ENCODE peak calls at places on chromosomes 3 and 15, in four cellular contexts. One of them, this sample, is unnamed.

GRCh38 chr15:99401971-99402732 is 150.9 kb downstream of the LRRC28 start:
- DNase-seq in CD8-positive, alpha-beta T cell: no peak
- DNase-seq in CD4-positive, alpha-beta memory T cell: no peak
- DNase-seq in effector memory CD4-positive, alpha-beta T cell: no peak
- DNase-seq in this sample: no peak

GRCh38 chr3:180184806-180185205 is 148.1 kb upstream of the PEX5L start:
- DNase-seq in CD4-positive, alpha-beta memory T cell: no peak
- DNase-seq in CD8-positive, alpha-beta T cell: no peak
- DNase-seq in effector memory CD4-positive, alpha-beta T cell: no peak
- DNase-seq in this sample: no peak

GRCh38 chr3:30847589-30847988 is 46.9 kb downstream of the GADL1 start:
- DNase-seq in CD8-positive, alpha-beta T cell: no peak
- DNase-seq in effector memory CD4-positive, alpha-beta T cell: no peak
- DNase-seq in CD4-positive, alpha-beta memory T cell: no peak
- DNase-seq in this sample: no peak

GRCh38 chr15:57153140-57153539 is 223.2 kb upstream of the CGNL1 start:
- DNase-seq in CD4-positive, alpha-beta memory T cell: no peak
- DNase-seq in effector memory CD4-positive, alpha-beta T cell: no peak
- DNase-seq in CD8-positive, alpha-beta T cell: no peak
- DNase-seq in this sample: no peak

GRCh38 chr3:82376883-82377282 is 615.4 kb upstream of the GBE1 start:
- DNase-seq in CD4-positive, alpha-beta memory T cell: no peak
- DNase-seq in CD8-positive, alpha-beta T cell: no peak
- DNase-seq in effector memory CD4-positive, alpha-beta T cell: no peak
- DNase-seq in this sample: no peak

GRCh38 chr3:52301042-52301441 is 13.4 kb downstream of the GLYCTK start:
- DNase-seq in effector memory CD4-positive, alpha-beta T cell: no peak
- DNase-seq in CD4-positive, alpha-beta memory T cell: no peak
- DNase-seq in CD8-positive, alpha-beta T cell: no peak
- DNase-seq in this sample: peak; percentile 56

GRCh38 chr3:39809181-39809994 is at the start of gene MYRIP:
- DNase-seq in CD4-positive, alpha-beta memory T cell: no peak
- DNase-seq in CD8-positive, alpha-beta T cell: no peak
- DNase-seq in effector memory CD4-positive, alpha-beta T cell: no peak
- DNase-seq in this sample: peak; percentile 49

GRCh38 chr3:122324871-122325323 is at the start of gene CSTA:
- DNase-seq in CD8-positive, alpha-beta T cell: no peak
- DNase-seq in CD4-positive, alpha-beta memory T cell: no peak
- DNase-seq in effector memory CD4-positive, alpha-beta T cell: no peak
- DNase-seq in this sample: no peak

GRCh38 chr15:54687628-54688027 is 509.1 kb downstream of the RSL24D1 start:
- DNase-seq in effector memory CD4-positive, alpha-beta T cell: no peak
- DNase-seq in CD8-positive, alpha-beta T cell: no peak
- DNase-seq in CD4-positive, alpha-beta memory T cell: no peak
- DNase-seq in this sample: no peak

GRCh38 chr15:66387176-66388056 is 704 bp downstream of the MAP2K1 start:
- DNase-seq in effector memory CD4-positive, alpha-beta T cell: peak; percentile 52
- DNase-seq in CD4-positive, alpha-beta memory T cell: peak; percentile 83
- DNase-seq in CD8-positive, alpha-beta T cell: peak; percentile 73
- DNase-seq in this sample: peak; percentile 92

GRCh38 chr15:62824111-62824737 is 218.3 kb upstream of the TPM1 start:
- DNase-seq in CD8-positive, alpha-beta T cell: no peak
- DNase-seq in effector memory CD4-positive, alpha-beta T cell: no peak
- DNase-seq in CD4-positive, alpha-beta memory T cell: no peak
- DNase-seq in this sample: no peak

GRCh38 chr15:55008397-55008796 is 188.3 kb downstream of the RSL24D1 start:
- DNase-seq in CD4-positive, alpha-beta memory T cell: no peak
- DNase-seq in effector memory CD4-positive, alpha-beta T cell: no peak
- DNase-seq in CD8-positive, alpha-beta T cell: no peak
- DNase-seq in this sample: no peak

GRCh38 chr3:189936210-189936609 is 184.5 kb downstream of the P3H2 start:
- DNase-seq in CD8-positive, alpha-beta T cell: no peak
- DNase-seq in effector memory CD4-positive, alpha-beta T cell: no peak
- DNase-seq in CD4-positive, alpha-beta memory T cell: no peak
- DNase-seq in this sample: no peak

GRCh38 chr3:47315069-47315647 is 32.4 kb downstream of the KLHL18 start:
- DNase-seq in effector memory CD4-positive, alpha-beta T cell: no peak
- DNase-seq in CD4-positive, alpha-beta memory T cell: no peak
- DNase-seq in CD8-positive, alpha-beta T cell: no peak
- DNase-seq in this sample: no peak

GRCh38 chr3:71652786-71653419 is 69.4 kb upstream of the FOXP1 start:
- DNase-seq in effector memory CD4-positive, alpha-beta T cell: no peak
- DNase-seq in CD4-positive, alpha-beta memory T cell: no peak
- DNase-seq in CD8-positive, alpha-beta T cell: no peak
- DNase-seq in this sample: peak; percentile 37

GRCh38 chr3:172622916-172623700 is 87.8 kb downstream of the NCEH1 start:
- DNase-seq in CD4-positive, alpha-beta memory T cell: no peak
- DNase-seq in effector memory CD4-positive, alpha-beta T cell: no peak
- DNase-seq in CD8-positive, alpha-beta T cell: no peak
- DNase-seq in this sample: no peak

GRCh38 chr15:69357773-69358765 is 56.1 kb upstream of the KIF23 start:
- DNase-seq in CD8-positive, alpha-beta T cell: no peak
- DNase-seq in effector memory CD4-positive, alpha-beta T cell: no peak
- DNase-seq in CD4-positive, alpha-beta memory T cell: no peak
- DNase-seq in this sample: no peak

GRCh38 chr3:48432411-48433371 is 2.8 kb upstream of the PLXNB1 start:
- DNase-seq in effector memory CD4-positive, alpha-beta T cell: no peak
- DNase-seq in CD8-positive, alpha-beta T cell: no peak
- DNase-seq in CD4-positive, alpha-beta memory T cell: no peak
- DNase-seq in this sample: no peak
- H3K4me1 ChIP-seq in effector memory CD4-positive, alpha-beta T cell: peaks cover 9% of the 10 kb centered on the region
- H3K4me1 ChIP-seq in CD8-positive, alpha-beta T cell: peaks cover 12% of the 10 kb centered on the region
- H3K4me1 ChIP-seq in CD4-positive, alpha-beta memory T cell: peaks cover 23% of the 10 kb centered on the region
- H3K4me1 ChIP-seq in this sample: peaks cover 13% of the 10 kb centered on the region

GRCh38 chr3:44974406-44974805 is 1.6 kb downstream of the ZDHHC3 start:
- DNase-seq in CD4-positive, alpha-beta memory T cell: no peak
- DNase-seq in effector memory CD4-positive, alpha-beta T cell: no peak
- DNase-seq in CD8-positive, alpha-beta T cell: no peak
- DNase-seq in this sample: no peak
- H3K4me3 ChIP-seq in CD4-positive, alpha-beta memory T cell: peak overlapping the region; percentile 85
- H3K4me3 ChIP-seq in effector memory CD4-positive, alpha-beta T cell: peak overlapping the region; percentile 98
- H3K4me3 ChIP-seq in CD8-positive, alpha-beta T cell: no peak overlapping the region
- H3K4me3 ChIP-seq in this sample: peak overlapping the region; percentile 92

GRCh38 chr3:171175840-171176239 is 149.3 kb upstream of the SLC2A2 start:
- DNase-seq in CD8-positive, alpha-beta T cell: no peak
- DNase-seq in effector memory CD4-positive, alpha-beta T cell: no peak
- DNase-seq in CD4-positive, alpha-beta memory T cell: no peak
- DNase-seq in this sample: no peak
- H3K27ac ChIP-seq in CD8-positive, alpha-beta T cell: no peak overlapping the region
- H3K27ac ChIP-seq in effector memory CD4-positive, alpha-beta T cell: no peak overlapping the region
- H3K27ac ChIP-seq in CD4-positive, alpha-beta memory T cell: no peak overlapping the region
- H3K27ac ChIP-seq in this sample: no peak overlapping the region

GRCh38 chr3:56785499-56785898 is 16.2 kb downstream of the ARHGEF3 start:
- DNase-seq in effector memory CD4-positive, alpha-beta T cell: no peak
- DNase-seq in CD8-positive, alpha-beta T cell: no peak
- DNase-seq in CD4-positive, alpha-beta memory T cell: no peak
- DNase-seq in this sample: no peak
- H3K4me1 ChIP-seq in effector memory CD4-positive, alpha-beta T cell: peaks cover 99% of the 10 kb centered on the region
- H3K4me1 ChIP-seq in CD8-positive, alpha-beta T cell: peaks cover 98% of the 10 kb centered on the region
- H3K4me1 ChIP-seq in CD4-positive, alpha-beta memory T cell: peaks cover 100% of the 10 kb centered on the region
- H3K4me1 ChIP-seq in this sample: peaks cover 29% of the 10 kb centered on the region

GRCh38 chr3:127689266-127689860 is 16.6 kb downstream of the ABTB1 start:
- DNase-seq in effector memory CD4-positive, alpha-beta T cell: no peak
- DNase-seq in CD8-positive, alpha-beta T cell: no peak
- DNase-seq in CD4-positive, alpha-beta memory T cell: no peak
- DNase-seq in this sample: peak; percentile 23
- H3K4me3 ChIP-seq in effector memory CD4-positive, alpha-beta T cell: no peak overlapping the region
- H3K4me3 ChIP-seq in CD8-positive, alpha-beta T cell: no peak overlapping the region
- H3K4me3 ChIP-seq in CD4-positive, alpha-beta memory T cell: no peak overlapping the region
- H3K4me3 ChIP-seq in this sample: no peak overlapping the region

GRCh38 chr3:155872904-155873646 is 2.6 kb downstream of the GMPS start:
- DNase-seq in CD8-positive, alpha-beta T cell: no peak
- DNase-seq in CD4-positive, alpha-beta memory T cell: no peak
- DNase-seq in effector memory CD4-positive, alpha-beta T cell: no peak
- DNase-seq in this sample: no peak

GRCh38 chr3:155869664-155870063 is 786 bp upstream of the GMPS start:
- DNase-seq in CD8-positive, alpha-beta T cell: no peak
- DNase-seq in effector memory CD4-positive, alpha-beta T cell: no peak
- DNase-seq in CD4-positive, alpha-beta memory T cell: no peak
- DNase-seq in this sample: no peak

GRCh38 chr3:155870945-155871745 is 695 bp downstream of the GMPS start:
- DNase-seq in CD4-positive, alpha-beta memory T cell: peak; percentile 50
- DNase-seq in CD8-positive, alpha-beta T cell: peak; percentile 61
- DNase-seq in effector memory CD4-positive, alpha-beta T cell: peak; percentile 20
- DNase-seq in this sample: peak; percentile 91

GRCh38 chr3:155870133-155870944 is at the start of gene GMPS:
- DNase-seq in CD4-positive, alpha-beta memory T cell: peak; percentile 93
- DNase-seq in CD8-positive, alpha-beta T cell: peak; percentile 97
- DNase-seq in effector memory CD4-positive, alpha-beta T cell: peak; percentile 94
- DNase-seq in this sample: peak; percentile 100

DNA sequence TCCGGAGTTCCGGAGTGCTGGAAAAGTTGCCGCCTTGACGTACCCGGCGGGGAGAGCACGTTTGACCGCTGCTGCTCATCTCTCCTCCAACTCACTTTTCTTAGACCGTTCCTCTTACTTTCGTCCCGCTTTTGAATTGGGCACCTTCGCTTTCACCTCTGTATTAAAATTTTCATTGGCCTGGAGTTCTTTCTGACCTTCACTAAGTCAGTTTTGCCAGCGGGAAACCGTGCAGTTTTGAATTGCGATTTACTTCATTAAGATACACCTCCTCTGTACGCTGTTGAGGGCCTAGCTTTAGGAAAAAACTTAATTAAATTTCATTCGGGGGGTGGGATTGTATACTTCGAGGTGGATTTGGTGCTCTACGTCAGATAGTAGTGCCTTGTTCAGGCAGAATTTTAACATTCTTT is 1.3 kb downstream of the GMPS start:
- DNase-seq in effector memory CD4-positive, alpha-beta T cell: no peak
- DNase-seq in CD4-positive, alpha-beta memory T cell: no peak
- DNase-seq in CD8-positive, alpha-beta T cell: no peak
- DNase-seq in this sample: no peak
- H3K27ac ChIP-seq in effector memory CD4-positive, alpha-beta T cell: peak overlapping the region; percentile 82
- H3K27ac ChIP-seq in CD4-positive, alpha-beta memory T cell: peak overlapping the region; percentile 83
- H3K27ac ChIP-seq in CD8-positive, alpha-beta T cell: peak overlapping the region; percentile 72
- H3K27ac ChIP-seq in this sample: peak overlapping the region; percentile 94

GRCh38 chr15:83132861-83133523 is 25.5 kb downstream of the TM6SF1 start:
- DNase-seq in CD8-positive, alpha-beta T cell: no peak
- DNase-seq in effector memory CD4-positive, alpha-beta T cell: no peak
- DNase-seq in CD4-positive, alpha-beta memory T cell: no peak
- DNase-seq in this sample: no peak
- H3K4me1 ChIP-seq in CD8-positive, alpha-beta T cell: no peaks in the 10 kb centered on the region
- H3K4me1 ChIP-seq in effector memory CD4-positive, alpha-beta T cell: no peaks in the 10 kb centered on the region
- H3K4me1 ChIP-seq in CD4-positive, alpha-beta memory T cell: no peaks in the 10 kb centered on the region
- H3K4me1 ChIP-seq in this sample: no peaks in the 10 kb centered on the region

DNA sequence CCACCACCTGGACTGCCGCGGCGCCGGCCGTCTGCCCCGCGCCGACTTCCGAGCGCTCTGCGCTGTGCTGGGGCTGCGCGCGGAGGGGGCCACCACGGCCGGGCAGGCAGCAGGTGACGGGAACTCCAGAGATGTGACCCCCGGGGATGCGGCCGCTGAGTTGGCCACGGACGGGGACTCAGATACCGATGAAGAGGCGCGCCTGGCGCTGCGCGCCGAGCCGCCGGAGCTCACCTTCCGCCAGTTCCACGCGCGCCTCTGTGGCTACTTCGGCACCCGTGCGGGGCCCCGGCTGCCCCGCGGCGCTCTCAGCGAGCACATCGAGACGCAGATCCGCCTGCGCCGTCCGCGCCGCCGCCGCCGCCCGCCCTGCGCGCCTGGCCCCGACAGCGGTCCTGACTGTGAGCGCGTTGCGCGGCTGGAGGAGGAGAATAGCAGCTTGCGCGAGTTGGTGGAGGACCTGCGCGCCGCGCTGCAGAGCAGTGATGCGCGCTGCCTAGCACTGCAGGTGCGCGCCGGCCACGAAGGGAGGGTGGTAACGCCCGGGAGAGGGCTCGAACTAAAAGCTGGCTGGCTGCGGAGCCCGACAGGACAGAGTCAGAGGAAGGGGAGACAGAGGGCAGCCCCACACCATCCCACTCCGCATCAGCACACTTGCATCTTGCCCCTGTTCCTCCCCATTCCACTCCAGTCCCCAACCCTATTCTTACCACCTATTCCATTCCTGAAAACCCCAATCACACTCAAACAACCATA is 891 bp downstream of the EFCC1 start:
- DNase-seq in effector memory CD4-positive, alpha-beta T cell: no peak
- DNase-seq in CD4-positive, alpha-beta memory T cell: no peak
- DNase-seq in CD8-positive, alpha-beta T cell: no peak
- DNase-seq in this sample: peak; percentile 78
- H3K4me3 ChIP-seq in effector memory CD4-positive, alpha-beta T cell: peak overlapping the region; percentile 43
- H3K4me3 ChIP-seq in CD4-positive, alpha-beta memory T cell: no peak overlapping the region
- H3K4me3 ChIP-seq in CD8-positive, alpha-beta T cell: peak overlapping the region; percentile 43
- H3K4me3 ChIP-seq in this sample: peak overlapping the region; percentile 53

GRCh38 chr3:43753743-43754142 is 63.0 kb downstream of the ABHD5 start:
- DNase-seq in effector memory CD4-positive, alpha-beta T cell: no peak
- DNase-seq in CD4-positive, alpha-beta memory T cell: no peak
- DNase-seq in CD8-positive, alpha-beta T cell: no peak
- DNase-seq in this sample: no peak
- H3K27ac ChIP-seq in effector memory CD4-positive, alpha-beta T cell: no peak overlapping the region
- H3K27ac ChIP-seq in CD4-positive, alpha-beta memory T cell: no peak overlapping the region
- H3K27ac ChIP-seq in CD8-positive, alpha-beta T cell: no peak overlapping the region
- H3K27ac ChIP-seq in this sample: no peak overlapping the region

GRCh38 chr15:73881539-73882320 is 8.4 kb downstream of the TBC1D21 start:
- DNase-seq in CD8-positive, alpha-beta T cell: no peak
- DNase-seq in effector memory CD4-positive, alpha-beta T cell: no peak
- DNase-seq in CD4-positive, alpha-beta memory T cell: no peak
- DNase-seq in this sample: no peak
- H3K4me1 ChIP-seq in CD8-positive, alpha-beta T cell: no peaks in the 10 kb centered on the region
- H3K4me1 ChIP-seq in effector memory CD4-positive, alpha-beta T cell: no peaks in the 10 kb centered on the region
- H3K4me1 ChIP-seq in CD4-positive, alpha-beta memory T cell: no peaks in the 10 kb centered on the region
- H3K4me1 ChIP-seq in this sample: no peaks in the 10 kb centered on the region